ENCODE peak calls at places on chromosome 3, in ten cellular contexts. One of them, this sample, is unnamed.

GRCh38 chr3:196341142-196341541 is 3.0 kb upstream of the TM4SF19 start:
- DNase-seq in kidney glomerular epithelial cell: no peak
- DNase-seq in right cardiac atrium: no peak
- DNase-seq in bronchial epithelial cell: peak; percentile 60
- DNase-seq in HCEC 1CT: peak; percentile 77
- DNase-seq in AG09319: no peak
- DNase-seq in M059J: peak; percentile 72
- DNase-seq in skeletal muscle cell: peak; percentile 43
- DNase-seq in activated CD4-positive, alpha-beta T cell treated with anti-CD3 and anti-CD28 coated beads for 4 hours: no peak
- DNase-seq in WERI-Rb-1: no peak
- DNase-seq in this sample: no peak

GRCh38 chr3:133525435-133525834 is 48.1 kb upstream of the CDV3 start:
- DNase-seq in kidney glomerular epithelial cell: no peak
- DNase-seq in right cardiac atrium: no peak
- DNase-seq in bronchial epithelial cell: no peak
- DNase-seq in HCEC 1CT: no peak
- DNase-seq in AG09319: no peak
- DNase-seq in M059J: no peak
- DNase-seq in skeletal muscle cell: no peak
- DNase-seq in activated CD4-positive, alpha-beta T cell treated with anti-CD3 and anti-CD28 coated beads for 4 hours: no peak
- DNase-seq in WERI-Rb-1: no peak
- DNase-seq in this sample: no peak

GRCh38 chr3:104750581-104750980 is 616.1 kb upstream of the ALCAM start:
- DNase-seq in kidney glomerular epithelial cell: no peak
- DNase-seq in right cardiac atrium: no peak
- DNase-seq in bronchial epithelial cell: no peak
- DNase-seq in HCEC 1CT: no peak
- DNase-seq in AG09319: peak; percentile 10
- DNase-seq in M059J: no peak
- DNase-seq in skeletal muscle cell: peak; percentile 15
- DNase-seq in activated CD4-positive, alpha-beta T cell treated with anti-CD3 and anti-CD28 coated beads for 4 hours: no peak
- DNase-seq in WERI-Rb-1: no peak
- DNase-seq in this sample: no peak

GRCh38 chr3:127482216-127483004 is 108.1 kb downstream of the TPRA1 start:
- DNase-seq in kidney glomerular epithelial cell: no peak
- DNase-seq in right cardiac atrium: no peak
- DNase-seq in bronchial epithelial cell: no peak
- DNase-seq in HCEC 1CT: peak; percentile 8
- DNase-seq in AG09319: no peak
- DNase-seq in M059J: peak; percentile 24
- DNase-seq in skeletal muscle cell: no peak
- DNase-seq in activated CD4-positive, alpha-beta T cell treated with anti-CD3 and anti-CD28 coated beads for 4 hours: no peak
- DNase-seq in WERI-Rb-1: no peak
- DNase-seq in this sample: no peak

GRCh38 chr3:172317984-172318383 is 130.3 kb downstream of the GHSR start:
- DNase-seq in kidney glomerular epithelial cell: peak; percentile 66
- DNase-seq in right cardiac atrium: peak; percentile 37
- DNase-seq in bronchial epithelial cell: peak; percentile 87
- DNase-seq in HCEC 1CT: peak; percentile 97
- DNase-seq in AG09319: peak; percentile 86
- DNase-seq in M059J: peak; percentile 99
- DNase-seq in skeletal muscle cell: peak; percentile 68
- DNase-seq in activated CD4-positive, alpha-beta T cell treated with anti-CD3 and anti-CD28 coated beads for 4 hours: no peak
- DNase-seq in WERI-Rb-1: peak; percentile 93
- DNase-seq in this sample: peak; percentile 82

GRCh38 chr3:58013973-58014649 is 5.9 kb downstream of the FLNB start:
- DNase-seq in kidney glomerular epithelial cell: no peak
- DNase-seq in right cardiac atrium: peak; percentile 55
- DNase-seq in bronchial epithelial cell: no peak
- DNase-seq in HCEC 1CT: peak; percentile 33
- DNase-seq in AG09319: peak; percentile 91
- DNase-seq in M059J: peak; percentile 72
- DNase-seq in skeletal muscle cell: peak; percentile 76
- DNase-seq in activated CD4-positive, alpha-beta T cell treated with anti-CD3 and anti-CD28 coated beads for 4 hours: no peak
- DNase-seq in WERI-Rb-1: no peak
- DNase-seq in this sample: no peak

GRCh38 chr3:39433642-39434041 is 27.1 kb downstream of the RPSA start:
- DNase-seq in kidney glomerular epithelial cell: peak; percentile 54
- DNase-seq in right cardiac atrium: no peak
- DNase-seq in bronchial epithelial cell: no peak
- DNase-seq in HCEC 1CT: peak; percentile 35
- DNase-seq in AG09319: peak; percentile 18
- DNase-seq in M059J: peak; percentile 58
- DNase-seq in skeletal muscle cell: peak; percentile 24
- DNase-seq in activated CD4-positive, alpha-beta T cell treated with anti-CD3 and anti-CD28 coated beads for 4 hours: no peak
- DNase-seq in WERI-Rb-1: no peak
- DNase-seq in this sample: no peak

GRCh38 chr3:47772047-47772446 is 9.6 kb downstream of the SMARCC1 start:
- DNase-seq in kidney glomerular epithelial cell: no peak
- DNase-seq in right cardiac atrium: no peak
- DNase-seq in bronchial epithelial cell: no peak
- DNase-seq in HCEC 1CT: no peak
- DNase-seq in AG09319: no peak
- DNase-seq in M059J: no peak
- DNase-seq in skeletal muscle cell: no peak
- DNase-seq in activated CD4-positive, alpha-beta T cell treated with anti-CD3 and anti-CD28 coated beads for 4 hours: no peak
- DNase-seq in WERI-Rb-1: no peak
- DNase-seq in this sample: no peak

GRCh38 chr3:195249858-195250464 is 21.0 kb downstream of the XXYLT1 start:
- DNase-seq in kidney glomerular epithelial cell: no peak
- DNase-seq in right cardiac atrium: no peak
- DNase-seq in bronchial epithelial cell: no peak
- DNase-seq in HCEC 1CT: no peak
- DNase-seq in AG09319: no peak
- DNase-seq in M059J: no peak
- DNase-seq in skeletal muscle cell: no peak
- DNase-seq in activated CD4-positive, alpha-beta T cell treated with anti-CD3 and anti-CD28 coated beads for 4 hours: no peak
- DNase-seq in WERI-Rb-1: no peak
- DNase-seq in this sample: no peak

GRCh38 chr3:5677560-5677959 is 490.1 kb downstream of the EDEM1 start:
- DNase-seq in kidney glomerular epithelial cell: no peak
- DNase-seq in right cardiac atrium: no peak
- DNase-seq in bronchial epithelial cell: no peak
- DNase-seq in HCEC 1CT: no peak
- DNase-seq in AG09319: no peak
- DNase-seq in M059J: no peak
- DNase-seq in skeletal muscle cell: no peak
- DNase-seq in activated CD4-positive, alpha-beta T cell treated with anti-CD3 and anti-CD28 coated beads for 4 hours: no peak
- DNase-seq in WERI-Rb-1: no peak
- DNase-seq in this sample: no peak

GRCh38 chr3:194936659-194937058 is 251.0 kb downstream of the FAM43A start:
- DNase-seq in kidney glomerular epithelial cell: no peak
- DNase-seq in right cardiac atrium: no peak
- DNase-seq in bronchial epithelial cell: no peak
- DNase-seq in HCEC 1CT: no peak
- DNase-seq in AG09319: no peak
- DNase-seq in M059J: no peak
- DNase-seq in skeletal muscle cell: no peak
- DNase-seq in activated CD4-positive, alpha-beta T cell treated with anti-CD3 and anti-CD28 coated beads for 4 hours: no peak
- DNase-seq in WERI-Rb-1: no peak
- DNase-seq in this sample: no peak

GRCh38 chr3:89353465-89353864 is 246.0 kb downstream of the EPHA3 start:
- DNase-seq in kidney glomerular epithelial cell: no peak
- DNase-seq in right cardiac atrium: no peak
- DNase-seq in bronchial epithelial cell: peak; percentile 89
- DNase-seq in HCEC 1CT: peak; percentile 47
- DNase-seq in AG09319: no peak
- DNase-seq in M059J: no peak
- DNase-seq in skeletal muscle cell: peak; percentile 55
- DNase-seq in activated CD4-positive, alpha-beta T cell treated with anti-CD3 and anti-CD28 coated beads for 4 hours: no peak
- DNase-seq in WERI-Rb-1: no peak
- DNase-seq in this sample: no peak

GRCh38 chr3:20503394-20504082 is 317.5 kb upstream of the SGO1 start:
- DNase-seq in kidney glomerular epithelial cell: no peak
- DNase-seq in right cardiac atrium: no peak
- DNase-seq in bronchial epithelial cell: no peak
- DNase-seq in HCEC 1CT: no peak
- DNase-seq in AG09319: no peak
- DNase-seq in M059J: no peak
- DNase-seq in skeletal muscle cell: no peak
- DNase-seq in activated CD4-positive, alpha-beta T cell treated with anti-CD3 and anti-CD28 coated beads for 4 hours: no peak
- DNase-seq in WERI-Rb-1: no peak
- DNase-seq in this sample: no peak